ENCODE peak calls at places on chromosome 17, in five cellular contexts. R, Q, F, Y and G are unnamed samples.

GRCh38 chr17:38825762-38826247 is 684 bp upstream of the CWC25 start:
- DNase-seq in R (no peak), Q (no peak), F (no peak), Y (no peak), G (no peak)

GRCh38 chr17:50288306-50288705 is 14.0 kb downstream of the TMEM92 start:
- DNase-seq in R (no peak), Q (no peak), F (no peak), Y (no peak), G (no peak)

GRCh38 chr17:57665128-57665527 is 80.0 kb downstream of the CCDC182 start:
- DNase-seq in R (no peak), Q (no peak), F (peak; percentile 59), Y (no peak), G (no peak)

GRCh38 chr17:12485361-12485911 is 180.3 kb upstream of the MYOCD start:
- DNase-seq in R (peak; percentile 35), Q (peak; percentile 20), F (no peak), Y (no peak), G (no peak)

GRCh38 chr17:9402590-9403199 is 172.9 kb downstream of the STX8 start:
- DNase-seq in R (peak; percentile 90), Q (peak; percentile 23), F (peak; percentile 67), Y (peak; percentile 23), G (no peak)

GRCh38 chr17:28961391-28961790 is 10.1 kb upstream of the PHF12 start:
- DNase-seq in R (no peak), Q (no peak), F (no peak), Y (no peak), G (no peak)

GRCh38 chr17:18226284-18226945 is 980 bp downstream of the LLGL1 start:
- DNase-seq in R (no peak), Q (peak; percentile 11), F (no peak), Y (no peak), G (no peak)

GRCh38 chr17:35981908-35982330 is 622 bp upstream of the CCL16 start:
- DNase-seq in R (no peak), Q (no peak), F (peak; percentile 61), Y (no peak), G (no peak)

GRCh38 chr17:6269474-6269873 is 165.4 kb downstream of the AIPL1 start:
- DNase-seq in R (peak; percentile 54), Q (peak; percentile 28), F (peak; percentile 69), Y (no peak), G (peak; percentile 76)

GRCh38 chr17:41785091-41785875 is 1.2 kb downstream of the JUP start:
- DNase-seq in R (peak; percentile 31), Q (no peak), F (peak; percentile 97), Y (peak; percentile 89), G (peak; percentile 90)

GRCh38 chr17:41785876-41786226 is 660 bp downstream of the JUP start:
- DNase-seq in R (no peak), Q (no peak), F (peak; percentile 87), Y (no peak), G (no peak)

GRCh38 chr17:41784207-41784744 is 2.2 kb downstream of the JUP start:
- DNase-seq in R (peak; percentile 38), Q (peak; percentile 71), F (peak; percentile 86), Y (no peak), G (no peak)

GRCh38 chr17:41787021-41787418 is 509 bp upstream of the JUP start:
- DNase-seq in R (no peak), Q (no peak), F (no peak), Y (no peak), G (no peak)

GRCh38 chr17:41786227-41787020 is at the start of gene JUP:
- DNase-seq in R (peak; percentile 100), Q (peak; percentile 99), F (peak; percentile 100), Y (peak; percentile 100), G (peak; percentile 99)
- H3K18ac ChIP-seq in R (peak within 1 kb of the TSS; percentile 98), Q (peak within 1 kb of the TSS; percentile 28), F (peak within 1 kb of the TSS; percentile 32), Y (peak within 1 kb of the TSS; percentile 64), G (peak within 1 kb of the TSS; percentile 96)

DNA sequence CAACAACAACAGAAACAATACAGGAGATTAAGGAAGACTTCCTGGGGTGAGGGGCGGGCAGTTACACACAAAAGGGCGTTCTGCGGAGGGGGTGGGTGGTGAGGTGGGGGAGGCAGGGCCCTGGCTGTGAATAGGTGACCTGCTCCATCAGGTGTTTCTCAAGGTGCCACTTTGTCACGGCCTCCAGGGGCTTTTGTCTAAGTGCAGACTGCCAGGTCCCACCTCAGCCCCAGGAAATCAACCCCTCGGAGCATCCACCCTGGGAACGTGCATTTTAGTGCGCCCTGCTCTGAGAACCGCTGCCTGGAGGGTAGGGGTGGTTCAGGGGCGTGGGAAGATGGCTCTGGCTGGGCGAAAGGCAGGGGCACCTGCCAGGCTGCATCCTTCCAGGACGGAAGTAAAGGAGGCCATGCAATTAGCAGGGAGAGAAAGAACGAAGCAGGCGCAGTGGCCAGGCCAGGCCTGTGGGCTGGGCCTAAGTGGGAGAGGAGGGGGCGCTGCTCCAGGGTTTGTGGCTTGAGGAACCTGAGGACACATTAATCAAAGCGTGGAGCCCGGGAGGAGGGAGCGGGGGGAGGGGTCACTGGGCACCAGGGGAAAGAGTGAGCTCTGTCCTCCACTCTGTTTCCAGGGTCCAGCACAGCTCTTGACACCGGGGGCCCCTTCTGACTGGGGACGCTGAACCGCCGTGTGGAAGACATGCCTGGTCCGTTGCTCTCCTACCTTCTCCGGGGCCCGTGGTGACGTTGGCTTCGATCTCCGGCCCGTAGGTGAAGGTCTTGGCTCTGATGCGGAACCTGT is 49.4 kb upstream of the CDC42EP4 start:
- DNase-seq in R (no peak), Q (no peak), F (peak; percentile 86), Y (no peak), G (peak; percentile 62)
- H2AK5ac ChIP-seq in R (peak overlapping the region; percentile 9), Q (no peak overlapping the region), F (no peak overlapping the region), Y (peak overlapping the region; percentile 82), G (peak overlapping the region; percentile 96)

GRCh38 chr17:77284023-77284617 is 143.4 kb downstream of the SEC14L1 start:
- DNase-seq in R (no peak), Q (no peak), F (no peak), Y (no peak), G (no peak)
- H3K18ac ChIP-seq in R (no peak overlapping the region), Q (no peak overlapping the region), F (no peak overlapping the region), Y (no peak overlapping the region), G (no peak overlapping the region)

GRCh38 chr17:15965510-15965909 is 20.6 kb downstream of the ADORA2B start:
- DNase-seq in R (no peak), Q (no peak), F (peak; percentile 61), Y (no peak), G (no peak)
- H2AK5ac ChIP-seq in R (no peak overlapping the region), Q (peak overlapping the region; percentile 60), F (peak overlapping the region; percentile 85), Y (peak overlapping the region; percentile 89), G (no peak overlapping the region)

GRCh38 chr17:40063915-40064531 is 1.3 kb downstream of the THRA start:
- DNase-seq in R (no peak), Q (no peak), F (peak; percentile 29), Y (no peak), G (no peak)

GRCh38 chr17:40065771-40066510 is 3.2 kb downstream of the THRA start:
- DNase-seq in R (no peak), Q (no peak), F (peak; percentile 33), Y (no peak), G (no peak)

GRCh38 chr17:40063034-40063765 is 435 bp downstream of the THRA start:
- DNase-seq in R (no peak), Q (no peak), F (peak; percentile 83), Y (no peak), G (no peak)

GRCh38 chr17:40067710-40068109 is 4.9 kb downstream of the THRA start:
- DNase-seq in R (no peak), Q (no peak), F (peak; percentile 25), Y (no peak), G (no peak)

DNA sequence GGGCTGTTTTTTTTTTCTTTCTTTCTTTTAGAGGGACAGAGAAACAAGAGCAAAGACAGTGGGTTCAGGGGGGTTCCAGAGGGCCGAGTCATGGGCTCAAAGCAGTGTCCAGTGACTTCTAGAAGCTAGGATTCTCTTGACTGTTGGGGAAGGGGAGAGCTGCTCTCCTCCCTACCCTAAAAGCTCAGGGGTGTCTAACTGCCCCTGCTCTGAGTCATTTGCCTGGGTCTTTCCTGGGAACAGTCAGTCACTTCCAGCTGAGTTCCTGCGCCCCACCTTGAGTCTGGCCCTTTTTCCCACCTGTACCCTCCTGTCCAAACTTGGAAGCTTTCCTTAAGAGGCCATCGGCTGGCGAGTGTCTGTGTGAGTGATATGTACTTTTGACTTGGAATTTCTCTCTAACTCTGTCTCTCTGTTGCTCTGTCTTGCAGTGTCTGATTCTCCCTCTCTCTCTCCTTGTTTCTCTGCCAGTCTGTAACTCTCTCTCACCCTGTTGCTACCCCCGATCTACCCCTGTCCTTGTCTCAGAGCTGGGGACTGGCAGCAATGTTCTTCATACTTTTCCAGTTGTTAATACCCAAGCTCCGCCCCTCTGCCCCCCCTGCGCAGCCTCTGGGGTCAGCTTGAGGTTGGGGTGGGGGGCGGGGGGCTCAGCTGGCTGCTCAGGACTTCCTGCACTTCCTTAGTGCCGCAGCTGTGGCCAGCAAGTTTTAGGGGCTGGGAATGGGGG is 2.4 kb downstream of the THRA start:
- DNase-seq in R (no peak), Q (peak; percentile 58), F (no peak), Y (no peak), G (no peak)
- H3K18ac ChIP-seq in R (no peak overlapping the region), Q (peak overlapping the region; percentile 44), F (no peak overlapping the region), Y (peak overlapping the region; percentile 48), G (peak overlapping the region; percentile 72)

GRCh38 chr17:81921531-81921862 is 3.5 kb upstream of the SIRT7 start:
- DNase-seq in R (no peak), Q (no peak), F (no peak), Y (no peak), G (no peak)

GRCh38 chr17:81920612-81921530 is 2.9 kb upstream of the SIRT7 start:
- DNase-seq in R (no peak), Q (no peak), F (no peak), Y (no peak), G (no peak)

GRCh38 chr17:81923302-81924260 is 4.0 kb downstream of the MAFG start:
- DNase-seq in R (peak; percentile 45), Q (peak; percentile 72), F (peak; percentile 84), Y (no peak), G (no peak)

GRCh38 chr17:81921996-81922565 is 4.1 kb upstream of the SIRT7 start:
- DNase-seq in R (no peak), Q (no peak), F (no peak), Y (no peak), G (no peak)

DNA sequence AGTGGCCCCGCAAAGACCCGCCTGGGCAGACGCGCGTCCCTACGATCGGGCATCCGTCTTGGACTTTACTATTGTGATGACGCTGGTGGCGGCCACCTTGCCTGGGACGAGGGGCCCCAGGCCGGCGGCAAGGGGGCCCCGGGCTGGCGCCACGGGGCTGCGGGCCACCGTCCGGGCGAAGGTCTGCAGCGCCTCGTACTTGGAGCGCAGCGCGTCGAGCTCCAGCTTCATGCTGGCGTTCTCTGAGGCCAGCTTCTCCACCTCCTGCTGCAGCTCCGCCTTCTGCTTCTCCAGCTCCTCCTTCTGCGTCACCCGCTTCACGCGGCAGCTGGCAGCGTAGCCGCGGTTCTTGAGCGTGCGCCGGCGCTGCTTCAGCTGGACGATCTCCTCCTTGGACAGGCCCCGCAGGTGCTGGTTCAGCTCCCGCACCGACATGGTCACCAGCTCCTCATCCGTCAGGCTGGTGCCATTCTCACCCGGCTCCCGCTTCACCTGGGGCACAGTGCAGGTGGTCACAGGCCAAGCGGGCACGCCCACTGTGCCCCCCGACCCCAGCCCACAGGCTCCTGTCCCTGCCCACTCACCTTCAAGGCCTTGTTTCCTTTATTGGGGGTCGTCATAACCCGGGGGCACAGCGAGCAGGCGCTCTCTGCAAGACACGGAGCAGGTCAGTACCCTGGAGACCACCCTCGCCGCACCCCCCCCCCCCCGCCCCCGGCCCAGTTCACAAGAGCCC is 4.8 kb upstream of the SIRT7 start:
- DNase-seq in R (no peak), Q (no peak), F (no peak), Y (no peak), G (no peak)
- H2AK5ac ChIP-seq in R (peak overlapping the region; percentile 2), Q (peak overlapping the region; percentile 97), F (no peak overlapping the region), Y (no peak overlapping the region), G (no peak overlapping the region)